ENCODE peak calls at places on chromosomes 7 and 10, in five cellular contexts. V, D, M, U and B are unnamed samples.

GRCh38 chr7:67359900-67360299 is 363.3 kb downstream of the TYW1 start:
- DNase-seq in D (no peak), M (no peak), U (no peak), V (no peak), B (no peak)

GRCh38 chr10:119001717-119002500 is 27.6 kb upstream of the NANOS1 start:
- DNase-seq in U (no peak), V (no peak), D (no peak), M (no peak), B (no peak)

GRCh38 chr7:137867289-137867688 is 20.5 kb upstream of the DGKI start:
- DNase-seq in M (no peak), U (no peak), V (no peak), D (no peak), B (no peak)

GRCh38 chr10:116278832-116279231 is 5.8 kb upstream of the GFRA1 start:
- DNase-seq in M (peak; percentile 55), D (no peak), V (no peak), U (peak; percentile 54), B (no peak)

GRCh38 chr7:51015581-51015980 is 232.9 kb upstream of the GRB10 start:
- DNase-seq in M (no peak), V (no peak), D (no peak), U (no peak), B (no peak)

GRCh38 chr10:127150136-127150535 is 46.3 kb downstream of the INSYN2A start:
- DNase-seq in D (peak; percentile 8), M (peak; percentile 61), V (no peak), U (peak; percentile 74), B (no peak)

GRCh38 chr7:105602325-105603305 is 21.3 kb upstream of the EFCAB10 start:
- DNase-seq in D (no peak), U (peak; percentile 81), V (no peak), M (no peak), B (no peak)

GRCh38 chr10:1677307-1677939 is 59.9 kb downstream of the ADARB2 start:
- DNase-seq in V (no peak), M (no peak), U (no peak), D (no peak), B (no peak)

GRCh38 chr7:5455581-5456222 is 32.1 kb upstream of the TNRC18 start:
- DNase-seq in U (no peak), M (no peak), V (no peak), D (no peak), B (no peak)

GRCh38 chr10:6399241-6399701 is 180.8 kb downstream of the PRKCQ start:
- DNase-seq in U (peak; percentile 57), D (peak; percentile 30), V (no peak), M (peak; percentile 49), B (no peak)